ENCODE peak calls at places on chromosomes 7 and 10, in six cellular contexts. One of them, this sample, is unnamed.
A peak's percentile ranks its signal among the peaks of the same experiment; 100 is the strongest.

GRCh38 chr7:77479536-77480088 is 57.5 kb upstream of the PTPN12 start:
- DNase-seq in ovary: no peak
- DNase-seq in heart left ventricle: no peak
- DNase-seq in psoas muscle: no peak
- DNase-seq in HCT116: no peak
- DNase-seq in neural progenitor cell: peak; percentile 4
- DNase-seq in this sample: no peak

GRCh38 chr10:93947055-93947454 is 46.7 kb upstream of the PLCE1 start:
- DNase-seq in neural progenitor cell: peak; percentile 21
- DNase-seq in HCT116: no peak
- DNase-seq in heart left ventricle: peak; percentile 77
- DNase-seq in ovary: peak; percentile 19
- DNase-seq in psoas muscle: peak; percentile 51
- DNase-seq in this sample: no peak

GRCh38 chr7:130141161-130141857 is 63.9 kb downstream of the TMEM209 start:
- DNase-seq in psoas muscle: peak; percentile 42
- DNase-seq in heart left ventricle: peak; percentile 77
- DNase-seq in neural progenitor cell: peak; percentile 93
- DNase-seq in HCT116: no peak
- DNase-seq in ovary: peak; percentile 84
- DNase-seq in this sample: no peak

GRCh38 chr10:2929859-2930258 is 137.5 kb upstream of the PFKP start:
- DNase-seq in heart left ventricle: no peak
- DNase-seq in ovary: no peak
- DNase-seq in neural progenitor cell: peak; percentile 50
- DNase-seq in psoas muscle: no peak
- DNase-seq in HCT116: no peak
- DNase-seq in this sample: no peak

GRCh38 chr10:51073461-51074237 is 638 bp upstream of the PRKG1 start:
- DNase-seq in psoas muscle: peak; percentile 17
- DNase-seq in heart left ventricle: peak; percentile 43
- DNase-seq in HCT116: no peak
- DNase-seq in ovary: peak; percentile 53
- DNase-seq in neural progenitor cell: no peak
- DNase-seq in this sample: no peak

GRCh38 chr10:73096041-73096451 is 620 bp downstream of the P4HA1 start:
- DNase-seq in ovary: peak; percentile 68
- DNase-seq in psoas muscle: peak; percentile 67
- DNase-seq in HCT116: no peak
- DNase-seq in heart left ventricle: peak; percentile 77
- DNase-seq in neural progenitor cell: peak; percentile 85
- DNase-seq in this sample: peak; percentile 92

GRCh38 chr10:62492012-62492869 is 118.1 kb downstream of the ZNF365 start:
- DNase-seq in HCT116: peak; percentile 48
- DNase-seq in psoas muscle: no peak
- DNase-seq in heart left ventricle: no peak
- DNase-seq in ovary: no peak
- DNase-seq in neural progenitor cell: peak; percentile 41
- DNase-seq in this sample: peak; percentile 24

GRCh38 chr7:64639267-64640001 is 26.5 kb upstream of the ZNF107 start:
- DNase-seq in ovary: no peak
- DNase-seq in psoas muscle: no peak
- DNase-seq in neural progenitor cell: no peak
- DNase-seq in HCT116: no peak
- DNase-seq in heart left ventricle: no peak
- DNase-seq in this sample: no peak

GRCh38 chr7:47449810-47450586 is 131.9 kb downstream of the TNS3 start:
- DNase-seq in heart left ventricle: no peak
- DNase-seq in HCT116: no peak
- DNase-seq in ovary: no peak
- DNase-seq in neural progenitor cell: peak; percentile 50
- DNase-seq in psoas muscle: no peak
- DNase-seq in this sample: no peak

GRCh38 chr10:125264752-125265578 is 104.6 kb upstream of the CTBP2 start:
- DNase-seq in heart left ventricle: no peak
- DNase-seq in neural progenitor cell: no peak
- DNase-seq in psoas muscle: no peak
- DNase-seq in ovary: no peak
- DNase-seq in HCT116: no peak
- DNase-seq in this sample: no peak

GRCh38 chr10:48509974-48510692 is 94.7 kb downstream of the ARHGAP22 start:
- DNase-seq in heart left ventricle: peak; percentile 19
- DNase-seq in psoas muscle: no peak
- DNase-seq in HCT116: no peak
- DNase-seq in neural progenitor cell: peak; percentile 44
- DNase-seq in ovary: no peak
- DNase-seq in this sample: no peak

GRCh38 chr7:479948-480499 is 39.6 kb downstream of the PDGFA start:
- DNase-seq in HCT116: no peak
- DNase-seq in ovary: no peak
- DNase-seq in heart left ventricle: no peak
- DNase-seq in psoas muscle: no peak
- DNase-seq in neural progenitor cell: no peak
- DNase-seq in this sample: no peak

GRCh38 chr10:121823993-121824463 is 103.8 kb downstream of the ATE1 start:
- DNase-seq in ovary: no peak
- DNase-seq in heart left ventricle: no peak
- DNase-seq in HCT116: peak; percentile 36
- DNase-seq in neural progenitor cell: peak; percentile 43
- DNase-seq in psoas muscle: no peak
- DNase-seq in this sample: no peak

GRCh38 chr7:92785923-92786322 is 50.5 kb downstream of the CDK6 start:
- DNase-seq in neural progenitor cell: no peak
- DNase-seq in heart left ventricle: no peak
- DNase-seq in ovary: no peak
- DNase-seq in HCT116: no peak
- DNase-seq in psoas muscle: no peak
- DNase-seq in this sample: no peak

GRCh38 chr7:130595986-130596385 is 72.6 kb downstream of the COPG2 start:
- DNase-seq in heart left ventricle: no peak
- DNase-seq in neural progenitor cell: no peak
- DNase-seq in psoas muscle: no peak
- DNase-seq in ovary: no peak
- DNase-seq in HCT116: no peak
- DNase-seq in this sample: no peak

GRCh38 chr10:62584216-62584615 is 210.0 kb downstream of the ZNF365 start:
- DNase-seq in ovary: no peak
- DNase-seq in heart left ventricle: no peak
- DNase-seq in psoas muscle: no peak
- DNase-seq in neural progenitor cell: no peak
- DNase-seq in HCT116: no peak
- DNase-seq in this sample: peak; percentile 62

GRCh38 chr10:108783897-108784296 is 1139.4 kb downstream of the XPNPEP1 start:
- DNase-seq in HCT116: peak; percentile 39
- DNase-seq in ovary: no peak
- DNase-seq in heart left ventricle: no peak
- DNase-seq in neural progenitor cell: peak; percentile 56
- DNase-seq in psoas muscle: no peak
- DNase-seq in this sample: no peak

GRCh38 chr7:93203496-93203895 is 22.8 kb downstream of the HEPACAM2 start:
- DNase-seq in psoas muscle: no peak
- DNase-seq in ovary: no peak
- DNase-seq in HCT116: no peak
- DNase-seq in heart left ventricle: no peak
- DNase-seq in neural progenitor cell: no peak
- DNase-seq in this sample: no peak

GRCh38 chr10:97608991-97609561 is 19.6 kb downstream of the C10orf62 start:
- DNase-seq in heart left ventricle: peak; percentile 67
- DNase-seq in ovary: no peak
- DNase-seq in psoas muscle: peak; percentile 79
- DNase-seq in HCT116: no peak
- DNase-seq in neural progenitor cell: no peak
- DNase-seq in this sample: no peak

GRCh38 chr7:15566476-15566875 is 4.7 kb upstream of the AGMO start:
- DNase-seq in neural progenitor cell: no peak
- DNase-seq in ovary: no peak
- DNase-seq in psoas muscle: no peak
- DNase-seq in HCT116: no peak
- DNase-seq in heart left ventricle: no peak
- DNase-seq in this sample: no peak

GRCh38 chr10:47403401-47404318 is 19.6 kb upstream of the ZNF488 start:
- DNase-seq in ovary: no peak
- DNase-seq in HCT116: no peak
- DNase-seq in heart left ventricle: peak; percentile 18
- DNase-seq in psoas muscle: no peak
- DNase-seq in neural progenitor cell: no peak
- DNase-seq in this sample: peak; percentile 77

GRCh38 chr10:123896217-123896927 is 4.8 kb upstream of the CPXM2 start:
- DNase-seq in HCT116: no peak
- DNase-seq in neural progenitor cell: no peak
- DNase-seq in ovary: no peak
- DNase-seq in heart left ventricle: no peak
- DNase-seq in psoas muscle: no peak
- DNase-seq in this sample: no peak

GRCh38 chr10:94199565-94199964 is 163.2 kb downstream of the NOC3L start:
- DNase-seq in neural progenitor cell: no peak
- DNase-seq in psoas muscle: no peak
- DNase-seq in heart left ventricle: no peak
- DNase-seq in HCT116: no peak
- DNase-seq in ovary: no peak
- DNase-seq in this sample: no peak

GRCh38 chr7:155380221-155380861 is 77.6 kb upstream of the EN2 start:
- DNase-seq in HCT116: peak; percentile 62
- DNase-seq in psoas muscle: peak; percentile 69
- DNase-seq in heart left ventricle: peak; percentile 63
- DNase-seq in neural progenitor cell: peak; percentile 92
- DNase-seq in ovary: peak; percentile 36
- DNase-seq in this sample: no peak

GRCh38 chr10:131573256-131574215 is 262.0 kb upstream of the TCERG1L start:
- DNase-seq in heart left ventricle: no peak
- DNase-seq in psoas muscle: no peak
- DNase-seq in ovary: no peak
- DNase-seq in HCT116: no peak
- DNase-seq in neural progenitor cell: no peak
- DNase-seq in this sample: no peak

GRCh38 chr7:31648288-31648687 is 38.7 kb upstream of the PPP1R17 start:
- DNase-seq in ovary: no peak
- DNase-seq in heart left ventricle: no peak
- DNase-seq in HCT116: no peak
- DNase-seq in psoas muscle: no peak
- DNase-seq in neural progenitor cell: peak; percentile 23
- DNase-seq in this sample: no peak

GRCh38 chr7:98867271-98867701 is 2.5 kb downstream of the TMEM130 start:
- DNase-seq in heart left ventricle: no peak
- DNase-seq in ovary: no peak
- DNase-seq in psoas muscle: no peak
- DNase-seq in neural progenitor cell: peak; percentile 45
- DNase-seq in HCT116: no peak
- DNase-seq in this sample: no peak

GRCh38 chr10:11236234-11236633 is 218.6 kb downstream of the CELF2 start:
- DNase-seq in heart left ventricle: no peak
- DNase-seq in psoas muscle: no peak
- DNase-seq in neural progenitor cell: no peak
- DNase-seq in HCT116: no peak
- DNase-seq in ovary: no peak
- DNase-seq in this sample: no peak

GRCh38 chr10:11237571-11237970 is 219.9 kb downstream of the CELF2 start:
- DNase-seq in neural progenitor cell: no peak
- DNase-seq in psoas muscle: no peak
- DNase-seq in HCT116: no peak
- DNase-seq in ovary: no peak
- DNase-seq in heart left ventricle: no peak
- DNase-seq in this sample: no peak

GRCh38 chr10:11238893-11239292 is 221.2 kb downstream of the CELF2 start:
- DNase-seq in neural progenitor cell: no peak
- DNase-seq in psoas muscle: no peak
- DNase-seq in HCT116: no peak
- DNase-seq in ovary: no peak
- DNase-seq in heart left ventricle: no peak
- DNase-seq in this sample: no peak

GRCh38 chr10:11234857-11235640 is 217.4 kb downstream of the CELF2 start:
- DNase-seq in neural progenitor cell: no peak
- DNase-seq in ovary: no peak
- DNase-seq in psoas muscle: no peak
- DNase-seq in HCT116: no peak
- DNase-seq in heart left ventricle: no peak
- DNase-seq in this sample: no peak

DNA sequence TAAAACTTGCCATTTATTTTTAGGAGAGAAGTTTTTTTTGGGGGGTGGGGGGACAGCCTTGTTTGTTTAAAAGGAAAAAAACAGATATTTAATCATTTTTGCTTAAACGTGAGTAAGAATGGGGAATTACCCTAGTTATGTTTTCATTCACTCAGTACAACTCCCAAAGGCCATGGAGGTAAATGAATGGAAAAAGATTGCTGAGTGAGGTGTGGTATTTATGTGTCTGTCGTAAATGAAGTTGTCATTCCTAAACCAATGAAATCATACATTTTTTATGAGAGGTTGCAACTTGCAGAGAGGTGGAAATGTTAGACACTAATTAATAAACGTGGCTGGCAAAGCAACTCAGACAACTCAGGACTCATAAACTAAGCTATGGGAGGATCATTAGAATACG is 218.1 kb downstream of the CELF2 start:
- DNase-seq in psoas muscle: no peak
- DNase-seq in heart left ventricle: no peak
- DNase-seq in ovary: no peak
- DNase-seq in HCT116: no peak
- DNase-seq in neural progenitor cell: no peak
- DNase-seq in this sample: no peak
- H3K4me1 ChIP-seq in psoas muscle: no peaks in the 10 kb centered on the region
- H3K4me1 ChIP-seq in heart left ventricle: peaks cover 27% of the 10 kb centered on the region
- H3K4me1 ChIP-seq in ovary: peaks cover 3% of the 10 kb centered on the region
- H3K4me1 ChIP-seq in HCT116: no peaks in the 10 kb centered on the region
- H3K4me1 ChIP-seq in neural progenitor cell: peaks cover under 1% of the 10 kb centered on the region
- H3K4me1 ChIP-seq in this sample: peaks cover 25% of the 10 kb centered on the region

DNA sequence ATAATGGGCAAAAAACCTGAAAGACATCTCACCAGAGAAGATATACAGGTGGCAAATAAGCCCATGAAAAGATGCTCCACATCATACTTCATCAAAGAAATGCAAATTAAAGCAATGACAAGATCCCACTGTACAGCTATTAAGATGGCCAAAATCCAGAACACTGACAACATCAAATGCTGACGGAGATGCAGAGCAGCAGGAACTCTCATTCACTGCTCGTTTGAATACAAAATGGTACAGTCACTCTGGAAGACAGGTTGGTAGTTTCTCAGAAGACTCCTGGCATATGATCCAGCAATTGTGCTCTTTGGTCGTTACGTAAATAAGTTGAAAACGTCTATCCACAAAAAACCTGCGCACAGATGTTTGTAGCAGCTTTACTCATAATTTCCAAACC is 35.5 kb downstream of the KIN start:
- DNase-seq in psoas muscle: no peak
- DNase-seq in heart left ventricle: no peak
- DNase-seq in neural progenitor cell: no peak
- DNase-seq in HCT116: no peak
- DNase-seq in ovary: no peak
- DNase-seq in this sample: no peak
- H3K36me3 ChIP-seq in psoas muscle: peaks cover 73% of the 10 kb centered on the region
- H3K36me3 ChIP-seq in heart left ventricle: peaks cover 49% of the 10 kb centered on the region
- H3K36me3 ChIP-seq in neural progenitor cell: peaks cover 12% of the 10 kb centered on the region
- H3K36me3 ChIP-seq in HCT116: peaks cover 8% of the 10 kb centered on the region
- H3K36me3 ChIP-seq in ovary: no peaks in the 10 kb centered on the region
- H3K36me3 ChIP-seq in this sample: peaks cover 69% of the 10 kb centered on the region

GRCh38 chr10:61142987-61143386 is 199.0 kb upstream of the RHOBTB1 start:
- DNase-seq in ovary: no peak
- DNase-seq in heart left ventricle: no peak
- DNase-seq in psoas muscle: no peak
- DNase-seq in neural progenitor cell: no peak
- DNase-seq in HCT116: no peak
- DNase-seq in this sample: no peak
- TF ChIP-seq CTCF in ovary: no peak
- TF ChIP-seq CTCF in heart left ventricle: no peak
- TF ChIP-seq CTCF in psoas muscle: no peak
- TF ChIP-seq CTCF in neural progenitor cell: no peak
- TF ChIP-seq CTCF in HCT116: peak; percentile 34
- TF ChIP-seq CTCF in this sample: no peak

GRCh38 chr10:102780246-102780645 is 36.5 kb downstream of the WBP1L start:
- DNase-seq in HCT116: no peak
- DNase-seq in ovary: no peak
- DNase-seq in heart left ventricle: no peak
- DNase-seq in psoas muscle: no peak
- DNase-seq in neural progenitor cell: no peak
- DNase-seq in this sample: no peak
- H3K4me1 ChIP-seq in HCT116: no peaks in the 10 kb centered on the region
- H3K4me1 ChIP-seq in ovary: peaks cover 44% of the 10 kb centered on the region
- H3K4me1 ChIP-seq in heart left ventricle: peaks cover 97% of the 10 kb centered on the region
- H3K4me1 ChIP-seq in psoas muscle: peaks cover 76% of the 10 kb centered on the region
- H3K4me1 ChIP-seq in neural progenitor cell: peaks cover 52% of the 10 kb centered on the region
- H3K4me1 ChIP-seq in this sample: peaks cover 100% of the 10 kb centered on the region